ENCODE peak calls at places on chromosome 4, in six cellular contexts. P, Y, R, D, M and T are unnamed samples.

GRCh38 chr4:77372375-77372774 is 215.4 kb downstream of the CCNG2 start:
- DNase-seq in M (no peak), P (no peak), Y (no peak), R (no peak), D (no peak), T (no peak)

GRCh38 chr4:112516076-112516385 is at the start of gene NEUROG2:
- DNase-seq in Y (no peak), M (no peak), P (no peak), R (no peak), D (no peak), T (no peak)

GRCh38 chr4:6232836-6233785 is 32.8 kb upstream of the JAKMIP1 start:
- DNase-seq in D (no peak), M (peak; percentile 60), Y (no peak), P (no peak), R (no peak), T (no peak)

GRCh38 chr4:90958256-90958895 is 831.2 kb downstream of the CCSER1 start:
- DNase-seq in M (no peak), Y (no peak), D (no peak), R (no peak), P (no peak), T (no peak)

GRCh38 chr4:158769175-158769831 is 477 bp downstream of the FNIP2 start:
- DNase-seq in Y (peak; percentile 63), D (peak; percentile 61), P (peak; percentile 32), R (peak; percentile 35), M (peak; percentile 81), T (no peak)

GRCh38 chr4:169957785-169958184 is 68.4 kb downstream of the MFAP3L start:
- DNase-seq in P (no peak), Y (no peak), D (no peak), R (no peak), M (no peak), T (no peak)

GRCh38 chr4:147192679-147193078 is 247.0 kb upstream of the TTC29 start:
- DNase-seq in Y (no peak), P (no peak), R (no peak), M (no peak), D (no peak), T (no peak)

GRCh38 chr4:163071308-163071707 is 95.4 kb downstream of the NAF1 start:
- DNase-seq in Y (no peak), D (no peak), M (no peak), R (no peak), P (no peak), T (no peak)

GRCh38 chr4:5890063-5890727 is 2.7 kb downstream of the CRMP1 start:
- DNase-seq in D (peak; percentile 71), M (no peak), Y (peak; percentile 82), P (no peak), R (no peak), T (peak; percentile 88)

GRCh38 chr4:148452970-148453369 is 10.8 kb upstream of the NR3C2 start:
- DNase-seq in M (no peak), Y (no peak), P (no peak), R (no peak), D (no peak), T (no peak)

GRCh38 chr4:159047478-159048165 is 55.3 kb upstream of the RAPGEF2 start:
- DNase-seq in M (no peak), Y (no peak), D (no peak), P (no peak), R (no peak), T (peak; percentile 48)

GRCh38 chr4:10661047-10661446 is 23.5 kb downstream of the CLNK start:
- DNase-seq in P (no peak), Y (no peak), M (no peak), D (no peak), R (no peak), T (no peak)

GRCh38 chr4:165765053-165765452 is 108.0 kb upstream of the TLL1 start:
- DNase-seq in Y (no peak), P (no peak), R (no peak), M (no peak), D (no peak), T (no peak)

GRCh38 chr4:122992111-122992510 is 69.7 kb upstream of the NUDT6 start:
- DNase-seq in M (no peak), D (no peak), R (no peak), P (no peak), Y (no peak), T (no peak)

GRCh38 chr4:141046255-141046654 is 87.0 kb downstream of the RNF150 start:
- DNase-seq in D (no peak), Y (peak; percentile 14), R (no peak), M (no peak), P (no peak), T (no peak)

GRCh38 chr4:1246111-1246881 is 2.6 kb downstream of the CTBP1 start:
- DNase-seq in P (no peak), Y (no peak), D (peak; percentile 12), R (no peak), M (peak; percentile 72), T (no peak)

GRCh38 chr4:139223682-139224317 is 46.8 kb upstream of the ELF2 start:
- DNase-seq in P (no peak), D (peak; percentile 31), M (no peak), Y (peak; percentile 54), R (no peak), T (no peak)

GRCh38 chr4:67282749-67283148 is 262.6 kb downstream of the CENPC start:
- DNase-seq in M (no peak), Y (no peak), D (no peak), P (no peak), R (no peak), T (no peak)

GRCh38 chr4:162406637-162407370 is 243.0 kb upstream of the FSTL5 start:
- DNase-seq in M (no peak), R (no peak), D (no peak), P (no peak), Y (no peak), T (no peak)

GRCh38 chr4:5568931-5569330 is 139.4 kb downstream of the EVC2 start:
- DNase-seq in R (no peak), Y (no peak), D (no peak), M (no peak), P (no peak), T (no peak)

GRCh38 chr4:83251074-83251835 is 33.3 kb downstream of the COQ2 start:
- DNase-seq in M (no peak), Y (no peak), R (no peak), P (no peak), D (no peak), T (no peak)

GRCh38 chr4:10123227-10124101 is 6.9 kb upstream of the WDR1 start:
- DNase-seq in M (no peak), R (no peak), Y (no peak), P (no peak), D (no peak), T (no peak)

GRCh38 chr4:11606078-11606477 is 177.4 kb upstream of the HS3ST1 start:
- DNase-seq in Y (no peak), M (no peak), P (no peak), D (no peak), R (no peak), T (no peak)

GRCh38 chr4:114654607-114655006 is 56.0 kb downstream of the UGT8 start:
- DNase-seq in M (no peak), Y (no peak), P (no peak), R (no peak), D (no peak), T (no peak)

GRCh38 chr4:101682946-101683345 is 107.6 kb upstream of the BANK1 start:
- DNase-seq in D (no peak), P (no peak), R (no peak), M (no peak), Y (no peak), T (no peak)

GRCh38 chr4:108433832-108434231 is 186.5 kb upstream of the RPL34 start:
- DNase-seq in M (no peak), R (no peak), P (peak; percentile 20), Y (no peak), D (no peak), T (no peak)

GRCh38 chr4:167234388-167234881 is at the start of gene SPOCK3:
- DNase-seq in Y (peak; percentile 70), R (no peak), P (no peak), M (no peak), D (peak; percentile 87), T (peak; percentile 37)

GRCh38 chr4:20890752-20891151 is 190.5 kb downstream of the PACRGL start:
- DNase-seq in P (no peak), D (no peak), Y (no peak), M (no peak), R (no peak), T (no peak)

GRCh38 chr4:81885016-81885415 is 413.3 kb upstream of the RASGEF1B start:
- DNase-seq in P (no peak), M (no peak), D (no peak), R (no peak), Y (no peak), T (no peak)

GRCh38 chr4:73615613-73616012 is 4.6 kb downstream of the RASSF6 start:
- DNase-seq in Y (no peak), P (no peak), R (no peak), M (no peak), D (no peak), T (no peak)

GRCh38 chr4:74440356-74440755 is 4.6 kb upstream of the AREG start:
- DNase-seq in Y (no peak), M (no peak), P (no peak), R (no peak), D (no peak), T (no peak)

GRCh38 chr4:85776579-85776978 is 301.6 kb downstream of the ARHGAP24 start:
- DNase-seq in R (no peak), P (no peak), M (no peak), Y (no peak), D (no peak), T (no peak)

GRCh38 chr4:75895744-75896314 is 6.4 kb downstream of the PPEF2 start:
- DNase-seq in R (peak; percentile 23), D (no peak), P (no peak), Y (no peak), M (no peak), T (no peak)

GRCh38 chr4:40247350-40247749 is 50.5 kb downstream of the RHOH start:
- DNase-seq in Y (no peak), D (no peak), P (peak; percentile 66), M (no peak), R (no peak), T (no peak)

GRCh38 chr4:125891597-125892258 is 577.0 kb downstream of the FAT4 start:
- DNase-seq in Y (no peak), P (no peak), M (no peak), D (no peak), R (no peak), T (no peak)

GRCh38 chr4:125522992-125523391 is 208.2 kb downstream of the FAT4 start:
- DNase-seq in M (no peak), D (no peak), P (no peak), R (no peak), Y (no peak), T (no peak)

GRCh38 chr4:98626350-98626749 is 32.1 kb downstream of the TSPAN5 start:
- DNase-seq in P (no peak), Y (no peak), D (no peak), M (no peak), R (no peak), T (no peak)

GRCh38 chr4:144480068-144480467 is 165.9 kb upstream of the HHIP start:
- DNase-seq in P (no peak), R (no peak), M (no peak), Y (no peak), D (no peak), T (no peak)